ENCODE peak calls at places on chromosomes 7 and 10, in eight cellular contexts. One of them, this sample, is unnamed.

GRCh38 chr10:55063817-55064216 is 262.8 kb upstream of the PCDH15 start:
- DNase-seq in sigmoid colon: no peak
- DNase-seq in T-cell: no peak
- DNase-seq in NCI-H187 treated with DMSO at 0.1 percent for 48 hours: no peak
- DNase-seq in activated T-helper 9 cell treated with anti-CD3 and anti-CD28 coated beads, Interleukin-2, amount 50 U/mL, for 16 hours: no peak
- DNase-seq in NCI-H82: no peak
- DNase-seq in glutamatergic neuron: no peak
- DNase-seq in putamen: no peak
- DNase-seq in this sample: no peak

GRCh38 chr7:101173752-101174244 is 6.3 kb downstream of the NAT16 start:
- DNase-seq in T-cell: peak
- DNase-seq in NCI-H187 treated with DMSO at 0.1 percent for 48 hours: no peak
- DNase-seq in sigmoid colon: no peak
- DNase-seq in putamen: no peak
- DNase-seq in NCI-H82: peak
- DNase-seq in activated T-helper 9 cell treated with anti-CD3 and anti-CD28 coated beads, Interleukin-2, amount 50 U/mL, for 16 hours: peak
- DNase-seq in glutamatergic neuron: no peak
- DNase-seq in this sample: peak

GRCh38 chr10:116702165-116702564 is 40.2 kb downstream of the HSPA12A start:
- DNase-seq in activated T-helper 9 cell treated with anti-CD3 and anti-CD28 coated beads, Interleukin-2, amount 50 U/mL, for 16 hours: no peak
- DNase-seq in sigmoid colon: peak
- DNase-seq in T-cell: no peak
- DNase-seq in NCI-H82: no peak
- DNase-seq in glutamatergic neuron: no peak
- DNase-seq in NCI-H187 treated with DMSO at 0.1 percent for 48 hours: no peak
- DNase-seq in putamen: no peak
- DNase-seq in this sample: no peak

GRCh38 chr7:117041007-117041406 is 87.7 kb downstream of the ST7 start:
- DNase-seq in sigmoid colon: no peak
- DNase-seq in putamen: no peak
- DNase-seq in NCI-H187 treated with DMSO at 0.1 percent for 48 hours: no peak
- DNase-seq in glutamatergic neuron: no peak
- DNase-seq in NCI-H82: no peak
- DNase-seq in T-cell: no peak
- DNase-seq in activated T-helper 9 cell treated with anti-CD3 and anti-CD28 coated beads, Interleukin-2, amount 50 U/mL, for 16 hours: no peak
- DNase-seq in this sample: no peak

GRCh38 chr7:136947347-136947746 is 78.9 kb downstream of the CHRM2 start:
- DNase-seq in glutamatergic neuron: no peak
- DNase-seq in putamen: no peak
- DNase-seq in NCI-H82: no peak
- DNase-seq in sigmoid colon: no peak
- DNase-seq in T-cell: no peak
- DNase-seq in NCI-H187 treated with DMSO at 0.1 percent for 48 hours: no peak
- DNase-seq in activated T-helper 9 cell treated with anti-CD3 and anti-CD28 coated beads, Interleukin-2, amount 50 U/mL, for 16 hours: no peak
- DNase-seq in this sample: no peak

GRCh38 chr10:117312430-117312829 is 62.8 kb downstream of the PDZD8 start:
- DNase-seq in sigmoid colon: no peak
- DNase-seq in T-cell: no peak
- DNase-seq in activated T-helper 9 cell treated with anti-CD3 and anti-CD28 coated beads, Interleukin-2, amount 50 U/mL, for 16 hours: no peak
- DNase-seq in NCI-H82: no peak
- DNase-seq in putamen: no peak
- DNase-seq in glutamatergic neuron: no peak
- DNase-seq in NCI-H187 treated with DMSO at 0.1 percent for 48 hours: no peak
- DNase-seq in this sample: no peak

GRCh38 chr7:47847207-47847606 is 101.1 kb downstream of the PKD1L1 start:
- DNase-seq in glutamatergic neuron: no peak
- DNase-seq in T-cell: no peak
- DNase-seq in activated T-helper 9 cell treated with anti-CD3 and anti-CD28 coated beads, Interleukin-2, amount 50 U/mL, for 16 hours: no peak
- DNase-seq in sigmoid colon: no peak
- DNase-seq in NCI-H187 treated with DMSO at 0.1 percent for 48 hours: no peak
- DNase-seq in NCI-H82: no peak
- DNase-seq in putamen: no peak
- DNase-seq in this sample: no peak

GRCh38 chr7:36363515-36363914 is 26.1 kb upstream of the ANLN start:
- DNase-seq in activated T-helper 9 cell treated with anti-CD3 and anti-CD28 coated beads, Interleukin-2, amount 50 U/mL, for 16 hours: no peak
- DNase-seq in NCI-H82: no peak
- DNase-seq in T-cell: no peak
- DNase-seq in sigmoid colon: no peak
- DNase-seq in putamen: no peak
- DNase-seq in glutamatergic neuron: no peak
- DNase-seq in NCI-H187 treated with DMSO at 0.1 percent for 48 hours: no peak
- DNase-seq in this sample: no peak

GRCh38 chr10:100654835-100655759 is 90.3 kb upstream of the PAX2 start:
- DNase-seq in sigmoid colon: no peak
- DNase-seq in NCI-H187 treated with DMSO at 0.1 percent for 48 hours: no peak
- DNase-seq in activated T-helper 9 cell treated with anti-CD3 and anti-CD28 coated beads, Interleukin-2, amount 50 U/mL, for 16 hours: no peak
- DNase-seq in T-cell: peak
- DNase-seq in NCI-H82: peak
- DNase-seq in glutamatergic neuron: peak
- DNase-seq in putamen: no peak
- DNase-seq in this sample: no peak

GRCh38 chr7:45178241-45179225 is 20.9 kb downstream of the RAMP3 start:
- DNase-seq in T-cell: no peak
- DNase-seq in glutamatergic neuron: no peak
- DNase-seq in sigmoid colon: peak
- DNase-seq in NCI-H82: peak
- DNase-seq in activated T-helper 9 cell treated with anti-CD3 and anti-CD28 coated beads, Interleukin-2, amount 50 U/mL, for 16 hours: no peak
- DNase-seq in putamen: no peak
- DNase-seq in NCI-H187 treated with DMSO at 0.1 percent for 48 hours: no peak
- DNase-seq in this sample: no peak

GRCh38 chr7:128243273-128243672 is 2.2 kb downstream of the LEP start:
- DNase-seq in sigmoid colon: no peak
- DNase-seq in putamen: no peak
- DNase-seq in T-cell: no peak
- DNase-seq in activated T-helper 9 cell treated with anti-CD3 and anti-CD28 coated beads, Interleukin-2, amount 50 U/mL, for 16 hours: no peak
- DNase-seq in NCI-H187 treated with DMSO at 0.1 percent for 48 hours: no peak
- DNase-seq in glutamatergic neuron: no peak
- DNase-seq in NCI-H82: no peak
- DNase-seq in this sample: no peak

GRCh38 chr10:97623277-97623676 is 10.0 kb downstream of the MORN4 start:
- DNase-seq in NCI-H82: no peak
- DNase-seq in activated T-helper 9 cell treated with anti-CD3 and anti-CD28 coated beads, Interleukin-2, amount 50 U/mL, for 16 hours: no peak
- DNase-seq in putamen: no peak
- DNase-seq in T-cell: no peak
- DNase-seq in NCI-H187 treated with DMSO at 0.1 percent for 48 hours: no peak
- DNase-seq in sigmoid colon: no peak
- DNase-seq in glutamatergic neuron: no peak
- DNase-seq in this sample: no peak

GRCh38 chr7:15326044-15326644 is 235.7 kb downstream of the AGMO start:
- DNase-seq in T-cell: no peak
- DNase-seq in NCI-H187 treated with DMSO at 0.1 percent for 48 hours: peak
- DNase-seq in glutamatergic neuron: no peak
- DNase-seq in activated T-helper 9 cell treated with anti-CD3 and anti-CD28 coated beads, Interleukin-2, amount 50 U/mL, for 16 hours: no peak
- DNase-seq in NCI-H82: peak
- DNase-seq in sigmoid colon: no peak
- DNase-seq in putamen: peak
- DNase-seq in this sample: no peak

GRCh38 chr10:73855413-73855812 is 18.9 kb downstream of the CAMK2G start:
- DNase-seq in activated T-helper 9 cell treated with anti-CD3 and anti-CD28 coated beads, Interleukin-2, amount 50 U/mL, for 16 hours: no peak
- DNase-seq in T-cell: no peak
- DNase-seq in sigmoid colon: peak
- DNase-seq in NCI-H187 treated with DMSO at 0.1 percent for 48 hours: no peak
- DNase-seq in glutamatergic neuron: no peak
- DNase-seq in putamen: no peak
- DNase-seq in NCI-H82: no peak
- DNase-seq in this sample: no peak

GRCh38 chr10:132117636-132118190 is 52.0 kb downstream of the JAKMIP3 start:
- DNase-seq in activated T-helper 9 cell treated with anti-CD3 and anti-CD28 coated beads, Interleukin-2, amount 50 U/mL, for 16 hours: no peak
- DNase-seq in sigmoid colon: peak
- DNase-seq in NCI-H187 treated with DMSO at 0.1 percent for 48 hours: no peak
- DNase-seq in glutamatergic neuron: no peak
- DNase-seq in T-cell: no peak
- DNase-seq in putamen: no peak
- DNase-seq in NCI-H82: no peak
- DNase-seq in this sample: no peak

GRCh38 chr7:112537822-112538221 is 57.0 kb downstream of the LSMEM1 start:
- DNase-seq in sigmoid colon: no peak
- DNase-seq in NCI-H187 treated with DMSO at 0.1 percent for 48 hours: no peak
- DNase-seq in glutamatergic neuron: no peak
- DNase-seq in putamen: no peak
- DNase-seq in NCI-H82: no peak
- DNase-seq in activated T-helper 9 cell treated with anti-CD3 and anti-CD28 coated beads, Interleukin-2, amount 50 U/mL, for 16 hours: no peak
- DNase-seq in T-cell: no peak
- DNase-seq in this sample: no peak

GRCh38 chr7:22610871-22611757 is 111.1 kb upstream of the STEAP1B start:
- DNase-seq in sigmoid colon: no peak
- DNase-seq in T-cell: no peak
- DNase-seq in NCI-H187 treated with DMSO at 0.1 percent for 48 hours: no peak
- DNase-seq in activated T-helper 9 cell treated with anti-CD3 and anti-CD28 coated beads, Interleukin-2, amount 50 U/mL, for 16 hours: no peak
- DNase-seq in putamen: no peak
- DNase-seq in NCI-H82: no peak
- DNase-seq in glutamatergic neuron: no peak
- DNase-seq in this sample: no peak

GRCh38 chr10:82564353-82565218 is 689.6 kb downstream of the NRG3 start:
- DNase-seq in NCI-H187 treated with DMSO at 0.1 percent for 48 hours: no peak
- DNase-seq in glutamatergic neuron: no peak
- DNase-seq in activated T-helper 9 cell treated with anti-CD3 and anti-CD28 coated beads, Interleukin-2, amount 50 U/mL, for 16 hours: no peak
- DNase-seq in sigmoid colon: no peak
- DNase-seq in putamen: peak
- DNase-seq in T-cell: no peak
- DNase-seq in NCI-H82: peak
- DNase-seq in this sample: no peak

GRCh38 chr7:11168622-11169170 is 195.0 kb downstream of the PHF14 start:
- DNase-seq in NCI-H82: peak
- DNase-seq in putamen: no peak
- DNase-seq in sigmoid colon: no peak
- DNase-seq in activated T-helper 9 cell treated with anti-CD3 and anti-CD28 coated beads, Interleukin-2, amount 50 U/mL, for 16 hours: no peak
- DNase-seq in glutamatergic neuron: no peak
- DNase-seq in NCI-H187 treated with DMSO at 0.1 percent for 48 hours: peak
- DNase-seq in T-cell: no peak
- DNase-seq in this sample: no peak

GRCh38 chr7:20647051-20647450 is 31.6 kb downstream of the ABCB5 start:
- DNase-seq in activated T-helper 9 cell treated with anti-CD3 and anti-CD28 coated beads, Interleukin-2, amount 50 U/mL, for 16 hours: no peak
- DNase-seq in sigmoid colon: no peak
- DNase-seq in T-cell: no peak
- DNase-seq in NCI-H187 treated with DMSO at 0.1 percent for 48 hours: no peak
- DNase-seq in NCI-H82: no peak
- DNase-seq in glutamatergic neuron: no peak
- DNase-seq in putamen: no peak
- DNase-seq in this sample: no peak

GRCh38 chr10:14605231-14605925 is 169.3 kb downstream of the FAM107B start:
- DNase-seq in putamen: no peak
- DNase-seq in T-cell: no peak
- DNase-seq in sigmoid colon: no peak
- DNase-seq in glutamatergic neuron: no peak
- DNase-seq in NCI-H187 treated with DMSO at 0.1 percent for 48 hours: no peak
- DNase-seq in NCI-H82: no peak
- DNase-seq in activated T-helper 9 cell treated with anti-CD3 and anti-CD28 coated beads, Interleukin-2, amount 50 U/mL, for 16 hours: no peak
- DNase-seq in this sample: no peak

GRCh38 chr10:125148021-125148439 is 12.3 kb downstream of the CTBP2 start:
- DNase-seq in NCI-H82: peak
- DNase-seq in activated T-helper 9 cell treated with anti-CD3 and anti-CD28 coated beads, Interleukin-2, amount 50 U/mL, for 16 hours: no peak
- DNase-seq in sigmoid colon: peak
- DNase-seq in putamen: no peak
- DNase-seq in NCI-H187 treated with DMSO at 0.1 percent for 48 hours: no peak
- DNase-seq in T-cell: no peak
- DNase-seq in glutamatergic neuron: no peak
- DNase-seq in this sample: no peak

This sample was measured in T follicular helper cell.